ENCODE peak calls at places on chromosomes 7 and 10, in seven cellular contexts. J is astrocyte, Q is GF-D8, Z is cardiac muscle cell, R is GM06990, P is Calu3, F is transverse colon. S is an unnamed sample.

GRCh38 chr7:94355389-94355788 is 39.3 kb upstream of the COL1A2 start:
- DNase-seq in J (peak; percentile 64), Q (no peak), Z (peak; percentile 22), R (no peak), P (no peak), F (no peak), S (no peak)

GRCh38 chr10:95675403-95676116 is 18.2 kb downstream of the TCTN3 start:
- DNase-seq in J (no peak), Q (no peak), Z (no peak), R (no peak), P (no peak), F (no peak), S (no peak)

GRCh38 chr10:70903262-70903921 is 15.0 kb upstream of the PCBD1 start:
- DNase-seq in J (no peak), Q (no peak), Z (peak; percentile 74), R (no peak), P (peak; percentile 70), F (peak; percentile 56), S (peak; percentile 37)

GRCh38 chr7:11946794-11947193 is 114.8 kb upstream of the THSD7A start:
- DNase-seq in J (no peak), Q (no peak), Z (no peak), R (no peak), P (no peak), F (no peak), S (no peak)

GRCh38 chr10:91088300-91089140 is 131.9 kb upstream of the PCGF5 start:
- DNase-seq in J (no peak), Q (no peak), Z (peak; percentile 45), R (peak; percentile 10), P (no peak), F (no peak), S (no peak)

GRCh38 chr7:13852281-13852968 is 137.0 kb downstream of the ETV1 start:
- DNase-seq in J (peak; percentile 18), Q (no peak), Z (peak; percentile 44), R (no peak), P (no peak), F (no peak), S (no peak)

GRCh38 chr10:125016123-125016522 is 74.2 kb downstream of the ZRANB1 start:
- DNase-seq in J (no peak), Q (no peak), Z (no peak), R (no peak), P (no peak), F (no peak), S (no peak)

GRCh38 chr10:111186385-111186784 is 109.6 kb downstream of the ADRA2A start:
- DNase-seq in J (no peak), Q (no peak), Z (no peak), R (no peak), P (no peak), F (no peak), S (no peak)

GRCh38 chr10:59805043-59805442 is 51.8 kb upstream of the MRLN start:
- DNase-seq in J (no peak), Q (no peak), Z (peak; percentile 20), R (no peak), P (peak; percentile 48), F (peak; percentile 67), S (no peak)

GRCh38 chr7:87816389-87816788 is 59.8 kb downstream of the SLC25A40 start:
- DNase-seq in J (no peak), Q (peak; percentile 35), Z (no peak), R (no peak), P (no peak), F (no peak), S (no peak)

GRCh38 chr7:139041378-139042053 is 5.7 kb upstream of the ZC3HAV1L start:
- DNase-seq in J (no peak), Q (no peak), Z (no peak), R (no peak), P (no peak), F (no peak), S (no peak)

GRCh38 chr7:100793806-100794660 is 33.3 kb downstream of the EPHB4 start:
- DNase-seq in J (peak; percentile 12), Q (no peak), Z (no peak), R (no peak), P (no peak), F (no peak), S (peak; percentile 2)

S was measured in NCI-H2227 treated with DMSO at 0.1 percent for 48 hours.